ENCODE peak calls at places on chromosomes 12 and 14, in four cellular contexts. One of them, this sample, is unnamed.

GRCh38 chr12:105352049-105352448 is 21.6 kb downstream of the C12orf75 start:
- DNase-seq in NCI-H510A treated with DMSO at 0.1 percent for 48 hours: no peak
- DNase-seq in PC-9: no peak
- DNase-seq in memory B cell: no peak
- DNase-seq in this sample: peak

GRCh38 chr12:14982986-14983385 is 10.1 kb downstream of the PDE6H start:
- DNase-seq in NCI-H510A treated with DMSO at 0.1 percent for 48 hours: no peak
- DNase-seq in PC-9: no peak
- DNase-seq in memory B cell: no peak
- DNase-seq in this sample: no peak

GRCh38 chr12:22733756-22734155 is 108.8 kb downstream of the ETNK1 start:
- DNase-seq in NCI-H510A treated with DMSO at 0.1 percent for 48 hours: no peak
- DNase-seq in PC-9: no peak
- DNase-seq in memory B cell: no peak
- DNase-seq in this sample: no peak

GRCh38 chr12:98698603-98699463 is 53.7 kb downstream of the APAF1 start:
- DNase-seq in NCI-H510A treated with DMSO at 0.1 percent for 48 hours: peak
- DNase-seq in PC-9: peak
- DNase-seq in memory B cell: no peak
- DNase-seq in this sample: peak

GRCh38 chr12:26065451-26065850 is 59.4 kb downstream of the BHLHE41 start:
- DNase-seq in NCI-H510A treated with DMSO at 0.1 percent for 48 hours: no peak
- DNase-seq in PC-9: no peak
- DNase-seq in memory B cell: no peak
- DNase-seq in this sample: no peak

GRCh38 chr14:64064447-64064846 is 211.6 kb downstream of the SYNE2 start:
- DNase-seq in NCI-H510A treated with DMSO at 0.1 percent for 48 hours: no peak
- DNase-seq in PC-9: no peak
- DNase-seq in memory B cell: no peak
- DNase-seq in this sample: no peak

GRCh38 chr12:2284857-2285256 is 232.1 kb downstream of the CACNA1C start:
- DNase-seq in NCI-H510A treated with DMSO at 0.1 percent for 48 hours: peak
- DNase-seq in PC-9: peak
- DNase-seq in memory B cell: peak
- DNase-seq in this sample: peak

GRCh38 chr12:62259311-62259992 is 752 bp upstream of the USP15 start:
- DNase-seq in NCI-H510A treated with DMSO at 0.1 percent for 48 hours: peak
- DNase-seq in PC-9: no peak
- DNase-seq in memory B cell: no peak
- DNase-seq in this sample: no peak

GRCh38 chr12:54415223-54415929 is 3.7 kb downstream of the ITGA5 start:
- DNase-seq in NCI-H510A treated with DMSO at 0.1 percent for 48 hours: no peak
- DNase-seq in PC-9: no peak
- DNase-seq in memory B cell: no peak
- DNase-seq in this sample: no peak

GRCh38 chr14:57008534-57008933 is 198.3 kb upstream of the OTX2 start:
- DNase-seq in NCI-H510A treated with DMSO at 0.1 percent for 48 hours: no peak
- DNase-seq in PC-9: no peak
- DNase-seq in memory B cell: no peak
- DNase-seq in this sample: no peak

GRCh38 chr14:77022219-77022852 is 6.2 kb downstream of the IRF2BPL start:
- DNase-seq in NCI-H510A treated with DMSO at 0.1 percent for 48 hours: peak
- DNase-seq in PC-9: no peak
- DNase-seq in memory B cell: no peak
- DNase-seq in this sample: no peak

GRCh38 chr12:65605019-65605418 is 219.3 kb upstream of the HMGA2 start:
- DNase-seq in NCI-H510A treated with DMSO at 0.1 percent for 48 hours: no peak
- DNase-seq in PC-9: no peak
- DNase-seq in memory B cell: no peak
- DNase-seq in this sample: no peak